ENCODE peak calls at places on chromosomes 13 and 19, in four cellular contexts. I, Q, M and R are unnamed samples.

GRCh38 chr19:42323473-42323851 is 2.0 kb upstream of the MEGF8 start:
- DNase-seq in M (no peak), I (no peak), Q (peak; percentile 82), R (no peak)

GRCh38 chr13:100269837-100270236 is 180.9 kb downstream of the PCCA start:
- DNase-seq in M (no peak), Q (no peak), I (no peak), R (no peak)

GRCh38 chr13:114049626-114050101 is 75.8 kb upstream of the C13orf46 start:
- DNase-seq in Q (no peak), I (no peak), M (no peak), R (no peak)

GRCh38 chr19:57249329-57249728 is 8.9 kb downstream of the ZNF805 start:
- DNase-seq in I (no peak), Q (no peak), M (no peak), R (no peak)

GRCh38 chr19:10450853-10451609 is 30.7 kb downstream of the PDE4A start:
- DNase-seq in M (no peak), Q (peak; percentile 81), I (peak; percentile 97), R (no peak)

GRCh38 chr13:104937881-104938280 is 1597.6 kb downstream of the EFNB2 start:
- DNase-seq in I (no peak), Q (no peak), M (no peak), R (no peak)

GRCh38 chr19:19385900-19386339 is 19.6 kb upstream of the GATAD2A start:
- DNase-seq in I (no peak), M (no peak), Q (peak; percentile 74), R (no peak)

GRCh38 chr19:1880611-1881392 is 4.5 kb downstream of the ABHD17A start:
- DNase-seq in I (no peak), Q (no peak), M (no peak), R (no peak)

GRCh38 chr13:26646603-26647002 is 89.1 kb downstream of the WASF3 start:
- DNase-seq in M (no peak), Q (no peak), I (no peak), R (no peak)

GRCh38 chr13:61180245-61180644 is 235.4 kb downstream of the PCDH20 start:
- DNase-seq in Q (no peak), I (no peak), M (no peak), R (no peak)

GRCh38 chr19:5804516-5805464 is at the start of gene NRTN:
- DNase-seq in I (peak; percentile 85), M (no peak), Q (peak; percentile 77), R (no peak)

GRCh38 chr13:102757006-102757405 is 16.6 kb downstream of the TEX30 start:
- DNase-seq in Q (no peak), M (no peak), I (no peak), R (no peak)

GRCh38 chr19:35869327-35870123 is 1.2 kb downstream of the APLP1 start:
- DNase-seq in M (no peak), I (peak; percentile 89), Q (peak; percentile 94), R (peak; percentile 89)

GRCh38 chr13:42526276-42526675 is 47.7 kb upstream of the TNFSF11 start:
- DNase-seq in I (no peak), M (no peak), Q (no peak), R (no peak)
- H3K9ac ChIP-seq in I (no peak overlapping the region), M (no peak overlapping the region), Q (no peak overlapping the region), R (no peak overlapping the region)

GRCh38 chr13:51644649-51645048 is 60.4 kb downstream of the WDFY2 start:
- DNase-seq in Q (no peak), M (no peak), I (no peak), R (no peak)
- TF ChIP-seq MAX in Q (no peak), M (no peak), I (no peak), R (no peak)

GRCh38 chr13:91078093-91078679 is 269.3 kb upstream of the MIR17HG start:
- DNase-seq in Q (no peak), I (no peak), M (no peak), R (no peak)
- TF ChIP-seq EGR1 in Q (no peak), I (no peak), M (no peak), R (no peak)

DNA sequence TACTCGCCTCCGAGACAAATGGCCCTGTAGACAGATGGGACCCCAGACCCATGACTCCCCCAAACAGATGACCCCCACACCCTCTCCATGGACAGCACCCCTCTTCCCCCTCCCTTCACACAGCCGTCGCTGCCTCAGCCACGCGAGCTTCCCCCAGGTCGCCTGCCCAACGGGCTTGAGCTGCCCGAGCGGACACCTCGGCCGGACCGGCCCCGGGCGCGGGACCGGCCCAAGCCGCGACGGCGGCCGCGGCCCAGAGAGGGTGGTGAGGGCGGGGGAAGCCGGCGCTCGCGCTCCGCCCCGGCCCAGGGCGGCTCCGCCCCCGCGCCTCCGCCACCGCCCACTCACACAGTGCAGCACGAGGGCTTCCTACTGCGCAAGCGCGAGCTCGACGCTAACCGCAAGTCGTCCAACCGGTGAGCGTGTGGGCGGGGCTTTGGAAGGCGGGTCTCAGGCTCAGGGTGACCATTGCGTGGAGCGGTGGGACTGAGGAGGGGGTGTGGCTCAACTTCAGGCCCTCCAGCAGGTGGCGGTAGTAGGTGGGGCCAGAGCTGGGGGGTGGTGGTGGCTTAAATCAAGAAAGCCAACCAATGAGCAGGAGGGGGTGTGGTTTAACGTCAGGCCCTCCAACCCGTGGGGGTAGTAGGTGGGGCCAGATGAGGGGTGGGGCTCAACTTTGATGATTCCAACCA is 6.2 kb upstream of the SHKBP1 start:
- DNase-seq in I (peak; percentile 98), M (peak; percentile 97), Q (peak; percentile 99), R (peak; percentile 99)
- H3K9ac ChIP-seq in I (peak overlapping the region; percentile 31), M (peak overlapping the region; percentile 39), Q (no peak overlapping the region), R (peak overlapping the region; percentile 78)

DNA sequence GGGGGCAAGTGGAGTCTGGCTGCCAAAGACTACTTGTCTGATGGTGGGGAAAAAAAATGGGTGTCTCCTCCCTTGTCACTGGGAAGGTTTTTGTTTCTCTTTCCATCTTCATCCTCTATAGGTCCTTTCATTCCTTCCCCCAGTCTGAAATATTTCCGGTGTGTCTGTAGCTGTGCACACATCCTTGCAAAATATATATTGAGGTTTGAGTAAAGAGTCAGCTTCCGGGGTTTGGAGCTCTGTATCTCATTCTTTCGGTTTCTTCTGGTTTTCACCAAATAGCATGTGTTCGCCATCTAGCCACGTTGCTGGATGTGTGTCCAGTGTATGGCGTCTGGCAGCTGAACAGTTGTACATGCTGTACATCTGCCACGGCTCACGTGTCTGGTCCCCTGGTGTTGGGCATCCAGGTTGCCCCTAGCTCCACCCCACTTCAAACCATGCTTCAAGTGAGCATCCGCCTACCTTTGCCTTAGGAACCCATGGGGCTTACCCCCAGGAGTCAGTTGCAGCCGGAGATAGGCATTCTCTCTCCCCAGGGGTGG is 142.2 kb downstream of the SIPA1L3 start:
- DNase-seq in I (no peak), M (peak; percentile 93), Q (no peak), R (no peak)
- TF ChIP-seq MAX in I (no peak), M (peak; percentile 88), Q (no peak), R (no peak)

GRCh38 chr13:30850204-30850866 is 55.7 kb upstream of the MEDAG start:
- DNase-seq in I (no peak), Q (no peak), M (no peak), R (no peak)

GRCh38 chr13:30849611-30850010 is 56.5 kb upstream of the MEDAG start:
- DNase-seq in M (no peak), Q (no peak), I (no peak), R (no peak)

GRCh38 chr13:30848332-30849027 is 57.6 kb upstream of the MEDAG start:
- DNase-seq in Q (no peak), M (no peak), I (no peak), R (no peak)

GRCh38 chr13:30850867-30851211 is 55.2 kb upstream of the MEDAG start:
- DNase-seq in M (no peak), I (no peak), Q (no peak), R (no peak)

DNA sequence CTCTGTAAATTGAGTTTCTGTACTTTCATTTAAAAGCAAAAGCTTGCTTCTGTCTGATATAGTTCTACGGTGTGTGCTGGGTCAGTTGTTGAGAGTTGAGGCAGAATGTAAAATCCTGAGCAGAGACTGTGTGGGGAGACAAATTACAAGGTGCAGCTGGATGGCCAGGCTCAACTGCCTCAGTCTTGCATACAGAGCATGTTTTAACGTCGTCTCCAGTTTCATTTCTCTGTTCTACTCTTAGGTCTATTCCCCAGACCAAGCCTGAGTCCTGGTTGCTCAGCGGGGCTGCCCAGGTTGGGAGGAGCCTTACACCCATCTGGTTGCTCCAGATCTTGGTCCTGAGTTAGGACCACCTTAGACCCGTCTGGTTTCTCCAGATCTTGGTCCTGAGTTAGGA is 54.4 kb upstream of the MEDAG start:
- DNase-seq in Q (no peak), I (no peak), M (peak; percentile 33), R (no peak)
- TF ChIP-seq EGR1 in Q (no peak), I (no peak), M (no peak), R (no peak)